ENCODE peak calls at places on chromosomes 11 and 22, in eight cellular contexts. M, W, K, A, T, N, C and B are unnamed samples.

GRCh38 chr11:108559340-108559739 is 34.2 kb downstream of the EXPH5 start:
- DNase-seq in C (no peak), N (no peak), W (peak; percentile 21), T (no peak), A (peak; percentile 8), M (no peak), K (peak; percentile 76), B (no peak)

GRCh38 chr11:104163100-104164027 is 583 bp downstream of the PDGFD start:
- DNase-seq in M (peak; percentile 43), K (peak; percentile 20), N (no peak), A (no peak), C (no peak), W (peak; percentile 20), T (no peak), B (no peak)

GRCh38 chr11:9916480-9916879 is 252.6 kb downstream of the SWAP70 start:
- DNase-seq in W (no peak), C (no peak), A (no peak), N (no peak), K (no peak), M (no peak), T (no peak), B (no peak)

GRCh38 chr22:18077639-18078328 is at the start of gene PEX26:
- DNase-seq in W (peak; percentile 74), N (peak; percentile 93), C (peak; percentile 93), T (peak; percentile 92), M (peak; percentile 76), A (peak; percentile 95), K (peak; percentile 95), B (peak; percentile 86)

GRCh38 chr22:49966041-49966715 is 5.6 kb downstream of the PIM3 start:
- DNase-seq in W (no peak), M (peak; percentile 6), T (no peak), C (no peak), K (no peak), N (no peak), A (no peak), B (no peak)

GRCh38 chr22:46673677-46674236 is 53.6 kb downstream of the GRAMD4 start:
- DNase-seq in C (no peak), W (no peak), A (peak; percentile 14), T (no peak), N (peak; percentile 51), M (no peak), K (no peak), B (no peak)

GRCh38 chr11:776459-777287 is 614 bp downstream of the GATD1 start:
- DNase-seq in K (no peak), T (peak; percentile 49), C (no peak), N (peak; percentile 63), W (no peak), A (no peak), M (peak; percentile 62), B (no peak)

GRCh38 chr11:124886978-124887666 is 10.5 kb downstream of the ROBO4 start:
- DNase-seq in A (no peak), W (no peak), M (no peak), C (no peak), N (no peak), T (no peak), K (no peak), B (no peak)

GRCh38 chr11:23226331-23226909 is 366.1 kb upstream of the CCDC179 start:
- DNase-seq in W (peak; percentile 8), T (no peak), A (no peak), M (no peak), N (no peak), K (peak; percentile 77), C (peak; percentile 19), B (no peak)

GRCh38 chr11:70159612-70160570 is 43.2 kb upstream of the FADD start:
- DNase-seq in M (no peak), W (peak; percentile 99), T (no peak), K (peak; percentile 47), A (no peak), C (no peak), N (no peak), B (no peak)

GRCh38 chr11:43982421-43982820 is 40.0 kb downstream of the C11orf96 start:
- DNase-seq in T (no peak), N (no peak), W (no peak), K (no peak), M (no peak), A (no peak), C (no peak), B (no peak)

GRCh38 chr11:83056204-83056603 is 15.5 kb downstream of the RAB30 start:
- DNase-seq in K (no peak), M (no peak), W (no peak), N (no peak), T (no peak), C (no peak), A (no peak), B (no peak)

GRCh38 chr11:67558084-67558772 is 25.4 kb upstream of the GSTP1 start:
- DNase-seq in N (no peak), C (peak; percentile 38), W (no peak), A (no peak), T (no peak), K (no peak), M (no peak), B (no peak)

GRCh38 chr22:48651981-48652538 is 1175.6 kb downstream of the BRD1 start:
- DNase-seq in A (no peak), N (no peak), T (no peak), M (no peak), W (peak; percentile 8), C (no peak), K (no peak), B (no peak)

GRCh38 chr22:29458551-29458950 is 20.2 kb downstream of the RFPL1 start:
- DNase-seq in M (no peak), A (no peak), N (no peak), W (no peak), K (no peak), C (no peak), T (no peak), B (no peak)